ENCODE peak calls at places on chromosomes 6 and 20, in seven cellular contexts. One of them, this sample, is unnamed.

GRCh38 chr6:92690997-92691599 is 728.3 kb downstream of the EPHA7 start:
- ATAC-seq in T-cell: no peak
- ATAC-seq in HCT116: no peak
- ATAC-seq in CD8-positive, alpha-beta T cell: no peak
- ATAC-seq in Right ventricle myocardium superior: no peak
- ATAC-seq in central memory CD8-positive, alpha-beta T cell: no peak
- ATAC-seq in naive B cell: no peak
- ATAC-seq in this sample: no peak

GRCh38 chr6:14530385-14530784 is 412.8 kb downstream of the CD83 start:
- ATAC-seq in T-cell: no peak
- ATAC-seq in HCT116: no peak
- ATAC-seq in CD8-positive, alpha-beta T cell: no peak
- ATAC-seq in Right ventricle myocardium superior: no peak
- ATAC-seq in central memory CD8-positive, alpha-beta T cell: no peak
- ATAC-seq in naive B cell: no peak
- ATAC-seq in this sample: no peak

GRCh38 chr20:48523191-48523757 is 304.5 kb downstream of the PREX1 start:
- ATAC-seq in T-cell: no peak
- ATAC-seq in HCT116: peak; percentile 58
- ATAC-seq in CD8-positive, alpha-beta T cell: no peak
- ATAC-seq in Right ventricle myocardium superior: peak; percentile 51
- ATAC-seq in central memory CD8-positive, alpha-beta T cell: no peak
- ATAC-seq in naive B cell: no peak
- ATAC-seq in this sample: peak; percentile 91

GRCh38 chr6:15061176-15061575 is 184.7 kb upstream of the JARID2 start:
- ATAC-seq in T-cell: no peak
- ATAC-seq in HCT116: no peak
- ATAC-seq in CD8-positive, alpha-beta T cell: no peak
- ATAC-seq in Right ventricle myocardium superior: peak; percentile 74
- ATAC-seq in central memory CD8-positive, alpha-beta T cell: no peak
- ATAC-seq in naive B cell: peak; percentile 45
- ATAC-seq in this sample: no peak

GRCh38 chr6:127215931-127216330 is 50.7 kb upstream of the RNF146 start:
- ATAC-seq in T-cell: no peak
- ATAC-seq in HCT116: no peak
- ATAC-seq in CD8-positive, alpha-beta T cell: no peak
- ATAC-seq in Right ventricle myocardium superior: no peak
- ATAC-seq in central memory CD8-positive, alpha-beta T cell: no peak
- ATAC-seq in naive B cell: no peak
- ATAC-seq in this sample: no peak

GRCh38 chr20:24917797-24918578 is 31.1 kb upstream of the CST7 start:
- ATAC-seq in T-cell: peak; percentile 38
- ATAC-seq in HCT116: peak; percentile 98
- ATAC-seq in CD8-positive, alpha-beta T cell: peak; percentile 44
- ATAC-seq in Right ventricle myocardium superior: peak; percentile 90
- ATAC-seq in central memory CD8-positive, alpha-beta T cell: peak; percentile 70
- ATAC-seq in naive B cell: no peak
- ATAC-seq in this sample: peak; percentile 98

GRCh38 chr20:23332467-23332866 is 18.1 kb upstream of the NXT1 start:
- ATAC-seq in T-cell: no peak
- ATAC-seq in HCT116: no peak
- ATAC-seq in CD8-positive, alpha-beta T cell: no peak
- ATAC-seq in Right ventricle myocardium superior: no peak
- ATAC-seq in central memory CD8-positive, alpha-beta T cell: no peak
- ATAC-seq in naive B cell: no peak
- ATAC-seq in this sample: no peak

GRCh38 chr6:45880139-45880538 is 135.5 kb downstream of the CLIC5 start:
- ATAC-seq in T-cell: no peak
- ATAC-seq in HCT116: no peak
- ATAC-seq in CD8-positive, alpha-beta T cell: no peak
- ATAC-seq in Right ventricle myocardium superior: peak; percentile 93
- ATAC-seq in central memory CD8-positive, alpha-beta T cell: no peak
- ATAC-seq in naive B cell: no peak
- ATAC-seq in this sample: peak; percentile 58

GRCh38 chr6:6538301-6538700 is 50.2 kb upstream of the LY86 start:
- ATAC-seq in T-cell: no peak
- ATAC-seq in HCT116: no peak
- ATAC-seq in CD8-positive, alpha-beta T cell: no peak
- ATAC-seq in Right ventricle myocardium superior: peak; percentile 87
- ATAC-seq in central memory CD8-positive, alpha-beta T cell: no peak
- ATAC-seq in naive B cell: no peak
- ATAC-seq in this sample: no peak

GRCh38 chr6:7219310-7219709 is 93.7 kb downstream of the SSR1 start:
- ATAC-seq in T-cell: no peak
- ATAC-seq in HCT116: peak; percentile 74
- ATAC-seq in CD8-positive, alpha-beta T cell: no peak
- ATAC-seq in Right ventricle myocardium superior: peak; percentile 20
- ATAC-seq in central memory CD8-positive, alpha-beta T cell: no peak
- ATAC-seq in naive B cell: no peak
- ATAC-seq in this sample: no peak

GRCh38 chr6:135739288-135739687 is 112.2 kb upstream of the PDE7B start:
- ATAC-seq in T-cell: no peak
- ATAC-seq in HCT116: no peak
- ATAC-seq in CD8-positive, alpha-beta T cell: no peak
- ATAC-seq in Right ventricle myocardium superior: no peak
- ATAC-seq in central memory CD8-positive, alpha-beta T cell: no peak
- ATAC-seq in naive B cell: no peak
- ATAC-seq in this sample: peak; percentile 24

GRCh38 chr6:65876668-65877067 is 169.6 kb upstream of the EYS start:
- ATAC-seq in T-cell: no peak
- ATAC-seq in HCT116: no peak
- ATAC-seq in CD8-positive, alpha-beta T cell: no peak
- ATAC-seq in Right ventricle myocardium superior: no peak
- ATAC-seq in central memory CD8-positive, alpha-beta T cell: no peak
- ATAC-seq in naive B cell: no peak
- ATAC-seq in this sample: no peak

GRCh38 chr6:119096683-119097310 is 18.3 kb upstream of the FAM184A start:
- ATAC-seq in T-cell: no peak
- ATAC-seq in HCT116: no peak
- ATAC-seq in CD8-positive, alpha-beta T cell: no peak
- ATAC-seq in Right ventricle myocardium superior: peak; percentile 96
- ATAC-seq in central memory CD8-positive, alpha-beta T cell: no peak
- ATAC-seq in naive B cell: no peak
- ATAC-seq in this sample: no peak

GRCh38 chr20:62201173-62202082 is 18.6 kb downstream of the MTG2 start:
- ATAC-seq in T-cell: no peak
- ATAC-seq in HCT116: no peak
- ATAC-seq in CD8-positive, alpha-beta T cell: no peak
- ATAC-seq in Right ventricle myocardium superior: no peak
- ATAC-seq in central memory CD8-positive, alpha-beta T cell: no peak
- ATAC-seq in naive B cell: peak; percentile 95
- ATAC-seq in this sample: no peak

GRCh38 chr6:110367001-110367400 is 8.9 kb upstream of the METTL24 start:
- ATAC-seq in T-cell: peak; percentile 77
- ATAC-seq in HCT116: no peak
- ATAC-seq in CD8-positive, alpha-beta T cell: peak; percentile 71
- ATAC-seq in Right ventricle myocardium superior: no peak
- ATAC-seq in central memory CD8-positive, alpha-beta T cell: peak; percentile 56
- ATAC-seq in naive B cell: no peak
- ATAC-seq in this sample: no peak

GRCh38 chr6:169224716-169225115 is 28.9 kb downstream of the THBS2 start:
- ATAC-seq in T-cell: no peak
- ATAC-seq in HCT116: no peak
- ATAC-seq in CD8-positive, alpha-beta T cell: no peak
- ATAC-seq in Right ventricle myocardium superior: no peak
- ATAC-seq in central memory CD8-positive, alpha-beta T cell: no peak
- ATAC-seq in naive B cell: no peak
- ATAC-seq in this sample: no peak

This sample was measured in SK-N-SH treated with all-trans-retinoic acid at 6 μM for 48 hours.